ENCODE peak calls at places on chromosomes 5 and 9, in ten cellular contexts. A is body of pancreas, P is cardiac muscle cell, J is lower lobe of right lung, F is prostate gland, D is right atrium auricular region, Y is suprapubic skin, M is testis, B is breast epithelium, E is spleen. T is an unnamed sample.

GRCh38 chr5:66987949-66988838 is 208.4 kb downstream of the CD180 start:
- DNase-seq in D (no peak), B (no peak), F (no peak), E (no peak), P (peak; percentile 53), Y (no peak), J (no peak), A (no peak), M (no peak), T (no peak)

GRCh38 chr5:96093340-96093739 is 131.7 kb upstream of the ELL2 start:
- DNase-seq in P (no peak), A (peak; percentile 57), Y (no peak), D (no peak), F (peak; percentile 41), B (no peak), M (no peak), E (no peak), J (no peak), T (peak; percentile 22)

GRCh38 chr9:9942764-9943424 is 669.9 kb downstream of the PTPRD start:
- DNase-seq in F (peak; percentile 7), B (no peak), Y (no peak), P (peak; percentile 65), A (peak; percentile 48), E (peak; percentile 74), J (peak; percentile 43), M (peak; percentile 76), D (peak; percentile 67), T (peak; percentile 63)

GRCh38 chr5:175365866-175366265 is 78.1 kb downstream of the DRD1 start:
- DNase-seq in A (no peak), P (no peak), J (no peak), F (no peak), B (no peak), M (no peak), E (no peak), D (no peak), Y (no peak), T (no peak)

GRCh38 chr9:10875752-10876151 is 262.9 kb upstream of the PTPRD start:
- DNase-seq in F (no peak), D (no peak), E (no peak), Y (no peak), A (no peak), M (no peak), B (no peak), P (peak; percentile 49), J (no peak), T (no peak)

GRCh38 chr9:76374702-76375543 is 19.3 kb downstream of the RFK start:
- DNase-seq in E (no peak), J (peak; percentile 67), Y (no peak), A (peak; percentile 87), F (no peak), M (peak; percentile 92), D (peak; percentile 84), B (peak; percentile 52), P (peak; percentile 93), T (peak; percentile 95)

GRCh38 chr5:150441813-150442698 is 7.5 kb downstream of the RPS14 start:
- DNase-seq in E (no peak), J (no peak), P (no peak), F (no peak), D (no peak), M (no peak), B (no peak), Y (no peak), A (no peak), T (no peak)

GRCh38 chr5:78405820-78406750 is 45.7 kb downstream of the SCAMP1 start:
- DNase-seq in P (peak; percentile 34), J (no peak), E (no peak), Y (no peak), M (no peak), B (no peak), A (no peak), F (no peak), D (no peak), T (no peak)

GRCh38 chr5:80707645-80708044 is 52.9 kb upstream of the DHFR start:
- DNase-seq in E (no peak), M (no peak), D (no peak), A (no peak), J (no peak), F (no peak), Y (no peak), B (no peak), P (no peak), T (no peak)

GRCh38 chr9:86545085-86545484 is 190.9 kb upstream of the TUT7 start:
- DNase-seq in E (no peak), D (no peak), P (no peak), J (no peak), Y (no peak), A (no peak), B (no peak), F (no peak), M (no peak), T (no peak)

GRCh38 chr5:56900858-56901578 is 8.4 kb upstream of the SETD9 start:
- DNase-seq in M (no peak), B (no peak), Y (no peak), J (no peak), E (no peak), F (peak; percentile 22), P (peak; percentile 52), D (no peak), A (peak; percentile 17), T (peak; percentile 46)

GRCh38 chr9:88991066-88992030 is at the start of gene S1PR3:
- DNase-seq in F (peak; percentile 69), A (peak; percentile 52), P (peak; percentile 52), E (peak; percentile 83), D (peak; percentile 71), B (no peak), Y (no peak), M (peak; percentile 49), J (peak; percentile 63), T (no peak)

GRCh38 chr9:79617395-79617794 is 45.6 kb downstream of the TLE4 start:
- DNase-seq in F (no peak), B (peak; percentile 74), E (no peak), J (no peak), A (peak; percentile 50), M (peak; percentile 61), P (peak; percentile 86), Y (no peak), D (peak; percentile 69), T (peak; percentile 38)

GRCh38 chr9:130330202-130330601 is 64.6 kb downstream of the HMCN2 start:
- DNase-seq in J (no peak), P (no peak), B (no peak), F (no peak), A (no peak), D (no peak), M (no peak), E (no peak), Y (no peak), T (no peak)

GRCh38 chr5:138635708-138636107 is 60.5 kb upstream of the HSPA9 start:
- DNase-seq in D (no peak), Y (no peak), A (no peak), B (no peak), E (no peak), P (no peak), J (no peak), M (no peak), F (no peak), T (no peak)

DNA sequence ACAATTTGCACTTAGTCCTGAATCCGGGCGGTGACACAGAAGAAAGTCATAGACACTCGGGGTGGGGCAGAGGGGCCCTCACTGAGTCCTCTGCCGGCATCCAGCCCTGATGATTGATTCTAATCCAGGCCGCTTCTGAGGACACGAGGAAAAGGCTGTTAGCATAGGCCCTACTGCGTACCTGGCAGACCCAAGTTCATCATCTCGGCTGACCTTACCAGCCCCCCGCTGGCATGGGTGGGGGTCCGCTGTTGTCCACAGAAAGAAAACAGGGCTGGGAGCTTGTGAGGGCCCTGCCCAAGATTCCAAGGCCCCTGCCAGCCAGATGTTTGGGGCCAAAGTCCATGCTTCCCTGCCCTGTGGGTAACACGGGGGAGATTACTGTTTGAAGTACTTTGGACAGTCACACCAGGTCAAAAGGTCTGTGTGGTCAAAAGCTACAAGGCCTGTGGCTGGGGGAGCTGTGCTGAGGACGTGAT is 24.5 kb downstream of the ERGIC1 start:
- DNase-seq in E (no peak), Y (no peak), D (no peak), P (no peak), A (no peak), F (no peak), B (no peak), M (no peak), J (no peak), T (peak; percentile 66)
- H3K27ac ChIP-seq in E (peak overlapping the region; percentile 69), Y (peak overlapping the region; percentile 91), D (peak overlapping the region; percentile 90), P (peak overlapping the region; percentile 82), A (peak overlapping the region; percentile 79), F (peak overlapping the region; percentile 96), B (peak overlapping the region; percentile 77), M (peak overlapping the region; percentile 85), J (peak overlapping the region; percentile 78), T (peak overlapping the region; percentile 64)

GRCh38 chr9:4090491-4090890 is 209.4 kb downstream of the GLIS3 start:
- DNase-seq in F (no peak), E (no peak), Y (no peak), P (no peak), J (no peak), A (no peak), D (no peak), M (no peak), B (no peak), T (no peak)
- TF ChIP-seq CTCF in F (no peak), E (no peak), Y (no peak), P (no peak), J (no peak), A (no peak), D (no peak), M (no peak), B (no peak), T (no peak)

GRCh38 chr5:1175015-1175414 is 26.4 kb upstream of the SLC6A19 start:
- DNase-seq in D (no peak), F (no peak), P (no peak), Y (no peak), A (no peak), B (no peak), E (no peak), J (peak; percentile 18), M (peak; percentile 8), T (no peak)
- H3K4me1 ChIP-seq in D (no peaks in the 10 kb centered on the region), F (no peaks in the 10 kb centered on the region), P (no peaks in the 10 kb centered on the region), Y (no peaks in the 10 kb centered on the region), A (peaks cover 7% of the 10 kb centered on the region), B (no peaks in the 10 kb centered on the region), E (no peaks in the 10 kb centered on the region), J (no peaks in the 10 kb centered on the region), M (no peaks in the 10 kb centered on the region), T (no peaks in the 10 kb centered on the region)

DNA sequence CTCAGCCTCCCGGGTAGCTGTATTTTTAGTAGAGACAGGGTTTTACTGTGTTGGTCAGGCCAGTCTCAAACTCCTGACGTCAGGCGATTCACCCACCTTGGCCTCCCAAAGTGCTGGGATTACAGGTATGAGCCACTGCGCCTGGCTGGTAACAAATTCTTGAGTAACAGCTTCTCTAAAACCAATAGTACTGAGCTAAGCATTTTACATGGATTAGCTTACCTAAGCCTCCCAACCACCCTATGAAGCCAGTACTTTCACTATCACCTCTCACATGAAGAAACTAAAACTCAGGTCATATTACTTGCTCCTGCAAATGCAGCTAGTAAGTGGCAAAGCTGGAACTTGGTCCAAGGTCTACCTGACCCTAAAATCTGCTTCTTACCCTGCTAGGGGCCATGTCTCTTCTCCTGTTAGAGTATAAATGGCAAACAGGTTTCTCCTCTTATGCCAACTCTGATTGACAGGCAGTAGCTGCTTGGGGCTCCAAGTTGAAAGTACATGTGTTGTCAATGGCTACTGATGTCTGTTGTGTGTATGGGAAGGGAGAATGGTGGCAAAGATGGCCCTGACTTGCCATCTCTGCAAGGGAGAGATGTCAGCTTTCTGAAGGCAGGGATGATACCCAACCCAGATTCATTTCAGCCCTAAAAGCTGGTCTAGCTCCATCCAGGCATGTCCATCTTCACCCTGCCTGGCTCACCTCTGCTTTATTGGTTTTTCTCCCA is 4.0 kb downstream of the PHF19 start:
- DNase-seq in D (no peak), A (no peak), M (no peak), J (no peak), Y (no peak), P (no peak), B (no peak), E (peak; percentile 12), F (no peak), T (no peak)
- H3K27ac ChIP-seq in D (no peak overlapping the region), A (no peak overlapping the region), M (no peak overlapping the region), J (no peak overlapping the region), Y (no peak overlapping the region), P (no peak overlapping the region), B (no peak overlapping the region), E (no peak overlapping the region), F (no peak overlapping the region), T (no peak overlapping the region)